ENCODE peak calls at places on chromosomes 12 and 14, in eight cellular contexts. L is HepG2, X is A549, V is SK-N-SH, M is tibial nerve, H is ovary, Q is GM12878, U is sigmoid colon. F is an unnamed sample.

GRCh38 chr12:81570234-81570633 is 188.9 kb downstream of the PPFIA2 start:
- DNase-seq in V (no peak), Q (no peak), H (no peak), U (no peak), X (no peak), M (no peak), L (no peak), F (no peak)

GRCh38 chr12:16482726-16483125 is 123.2 kb downstream of the LMO3 start:
- DNase-seq in V (no peak), M (no peak), Q (no peak), U (no peak), H (no peak), X (no peak), L (no peak), F (no peak)

GRCh38 chr12:50665609-50666008 is 98.3 kb upstream of the ATF1 start:
- DNase-seq in U (no peak), Q (no peak), H (no peak), L (no peak), X (no peak), M (no peak), V (no peak), F (no peak)

GRCh38 chr12:26125451-26126339 is 858 bp upstream of the BHLHE41 start:
- DNase-seq in L (peak), V (peak), X (peak), Q (no peak), U (peak), M (peak), H (peak), F (peak)

GRCh38 chr14:21867541-21867940 is 193.9 kb upstream of the OR4E1 start:
- DNase-seq in Q (no peak), M (no peak), X (no peak), V (no peak), H (no peak), U (no peak), L (no peak), F (no peak)

GRCh38 chr14:68703093-68703492 is 89.8 kb downstream of the ZFP36L1 start:
- DNase-seq in U (peak), V (no peak), L (no peak), M (no peak), H (no peak), Q (no peak), X (peak), F (no peak)

GRCh38 chr12:62713723-62714122 is 221.2 kb downstream of the PPM1H start:
- DNase-seq in U (no peak), M (no peak), V (no peak), L (no peak), Q (no peak), X (no peak), H (no peak), F (no peak)

GRCh38 chr14:105536691-105537579 is 10.6 kb downstream of the TMEM121 start:
- DNase-seq in Q (no peak), U (peak), V (peak), L (no peak), X (no peak), H (no peak), M (no peak), F (no peak)

GRCh38 chr12:1848146-1848545 is 27.8 kb downstream of the LRTM2 start:
- DNase-seq in H (no peak), X (no peak), U (peak), Q (no peak), M (no peak), V (no peak), L (no peak), F (peak)

GRCh38 chr14:75499084-75499875 is 23.0 kb upstream of the BATF start:
- DNase-seq in L (no peak), U (no peak), Q (peak), H (no peak), M (no peak), V (no peak), X (no peak), F (no peak)

GRCh38 chr14:89466460-89466859 is 49.4 kb upstream of the FOXN3 start:
- DNase-seq in H (peak), X (no peak), Q (no peak), L (no peak), M (no peak), V (no peak), U (no peak), F (no peak)

DNA sequence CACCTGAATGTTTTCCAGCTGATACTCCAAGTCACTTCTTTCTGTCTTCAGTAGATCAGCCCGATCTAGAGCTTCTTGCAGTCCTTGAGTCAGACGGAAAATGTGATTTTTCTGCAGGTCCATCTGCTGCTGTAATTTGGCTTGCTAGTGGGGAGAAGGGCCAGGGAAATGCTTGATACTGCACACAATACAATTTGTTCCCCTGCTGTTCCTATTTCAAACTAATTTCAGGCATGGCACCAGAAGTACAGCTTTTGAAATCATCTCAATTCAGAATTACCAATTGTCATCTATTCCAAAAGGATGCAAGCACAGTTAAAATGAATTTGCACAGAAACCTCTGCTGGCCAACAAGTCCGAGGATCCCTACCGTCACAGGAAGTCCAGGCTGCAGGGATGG is 53.4 kb downstream of the PRKAB1 start:
- DNase-seq in U (no peak), H (no peak), X (no peak), Q (no peak), M (no peak), L (no peak), V (no peak), F (no peak)
- TF ChIP-seq CTCF in U (no peak), H (no peak), X (no peak), Q (no peak), M (no peak), L (no peak), V (no peak), F (no peak)

GRCh38 chr12:119025786-119026185 is 44.4 kb downstream of the SRRM4 start:
- DNase-seq in M (no peak), H (no peak), U (no peak), L (no peak), X (no peak), Q (no peak), V (no peak), F (no peak)

GRCh38 chr12:119024226-119024810 is 43.0 kb downstream of the SRRM4 start:
- DNase-seq in X (no peak), H (no peak), L (no peak), U (no peak), M (no peak), V (peak), Q (no peak), F (no peak)

GRCh38 chr12:119016715-119017114 is 35.4 kb downstream of the SRRM4 start:
- DNase-seq in M (no peak), L (no peak), V (no peak), X (no peak), Q (no peak), H (no peak), U (no peak), F (no peak)

GRCh38 chr12:119020377-119021360 is 39.3 kb downstream of the SRRM4 start:
- DNase-seq in Q (no peak), U (no peak), V (peak), X (peak), M (no peak), L (peak), H (no peak), F (no peak)
- TF ChIP-seq EP300 in Q (no peak), U (no peak), V (no peak), X (no peak), M (no peak), L (no peak), H (no peak), F (no peak)

GRCh38 chr14:74403619-74404417 is 22.2 kb downstream of the SYNDIG1L start:
- DNase-seq in Q (no peak), L (no peak), M (no peak), X (no peak), H (no peak), U (no peak), V (no peak), F (peak)

GRCh38 chr14:74402264-74403251 is 23.5 kb downstream of the SYNDIG1L start:
- DNase-seq in M (no peak), X (no peak), V (peak), Q (no peak), U (peak), H (no peak), L (no peak), F (no peak)

GRCh38 chr14:74400919-74401503 is 25.0 kb downstream of the SYNDIG1L start:
- DNase-seq in Q (peak), L (no peak), U (no peak), M (no peak), V (no peak), X (no peak), H (no peak), F (no peak)

GRCh38 chr14:74401504-74402241 is 24.3 kb downstream of the SYNDIG1L start:
- DNase-seq in Q (peak), L (no peak), U (no peak), H (no peak), V (peak), M (peak), X (no peak), F (no peak)

GRCh38 chr14:74400328-74400727 is 25.7 kb downstream of the SYNDIG1L start:
- DNase-seq in H (no peak), M (no peak), L (no peak), X (peak), U (no peak), Q (no peak), V (no peak), F (peak)
- TF ChIP-seq CTCF in H (no peak), M (no peak), L (no peak), X (no peak), U (no peak), Q (peak), V (no peak), F (no peak)

DNA sequence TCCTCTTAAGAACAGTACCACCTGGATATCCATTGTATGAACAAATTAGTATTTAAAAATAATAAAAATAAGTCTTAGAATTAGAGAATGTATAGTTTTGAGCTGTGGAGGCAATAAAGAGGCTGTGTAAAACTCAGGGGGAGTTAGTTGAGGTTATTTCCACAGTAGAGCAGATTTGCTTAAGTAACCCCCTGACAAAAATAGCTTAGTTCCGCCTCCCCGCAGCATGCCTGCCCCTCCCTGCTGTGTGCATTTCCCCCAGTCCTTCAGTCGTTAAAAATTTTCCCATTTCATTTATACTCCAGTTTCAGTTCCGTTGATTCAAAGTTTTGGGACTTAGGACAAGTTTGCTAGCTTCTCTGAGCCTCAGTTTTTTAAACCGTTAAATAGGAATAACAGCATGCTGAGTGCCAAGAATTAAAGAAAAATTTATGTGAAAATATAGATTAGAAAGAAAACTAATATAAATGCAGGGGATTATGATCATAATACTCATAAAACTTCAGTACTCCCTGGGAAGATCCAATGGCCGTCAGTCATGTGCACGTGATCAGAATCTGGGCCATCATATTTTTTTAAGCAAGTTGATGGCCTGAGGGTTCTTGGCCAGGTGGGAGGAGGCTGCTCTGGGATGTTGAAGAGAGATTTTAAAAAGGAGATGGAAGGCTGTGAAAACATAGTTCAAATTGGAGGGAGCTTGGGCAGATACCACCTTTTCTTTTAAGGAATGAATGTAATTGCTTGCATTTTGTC is 14.5 kb upstream of the SLC38A2 start:
- DNase-seq in L (no peak), V (no peak), H (no peak), Q (no peak), U (no peak), M (no peak), X (no peak), F (peak)
- TF ChIP-seq EP300 in L (no peak), V (no peak), H (no peak), Q (peak), U (no peak), M (peak), X (no peak), F (no peak)

GRCh38 chr12:52296572-52297215 is 5.4 kb upstream of the KRT81 start:
- DNase-seq in U (peak), H (no peak), V (no peak), Q (no peak), X (no peak), L (no peak), M (no peak), F (peak)
- TF ChIP-seq CTCF in U (no peak), H (no peak), V (no peak), Q (no peak), X (no peak), L (no peak), M (no peak), F (no peak)

GRCh38 chr14:29016050-29016900 is 249.7 kb downstream of the FOXG1 start:
- DNase-seq in Q (no peak), M (no peak), H (peak), V (peak), U (no peak), L (peak), X (no peak), F (no peak)
- TF ChIP-seq EP300 in Q (no peak), M (no peak), H (no peak), V (no peak), U (no peak), L (no peak), X (no peak), F (no peak)

GRCh38 chr12:120640840-120641833 is 711 bp downstream of the CABP1 start:
- DNase-seq in Q (no peak), V (peak), L (peak), X (no peak), U (no peak), M (no peak), H (peak), F (no peak)
- TF ChIP-seq CTCF in Q (no peak), V (no peak), L (peak), X (no peak), U (no peak), M (no peak), H (no peak), F (no peak)

DNA sequence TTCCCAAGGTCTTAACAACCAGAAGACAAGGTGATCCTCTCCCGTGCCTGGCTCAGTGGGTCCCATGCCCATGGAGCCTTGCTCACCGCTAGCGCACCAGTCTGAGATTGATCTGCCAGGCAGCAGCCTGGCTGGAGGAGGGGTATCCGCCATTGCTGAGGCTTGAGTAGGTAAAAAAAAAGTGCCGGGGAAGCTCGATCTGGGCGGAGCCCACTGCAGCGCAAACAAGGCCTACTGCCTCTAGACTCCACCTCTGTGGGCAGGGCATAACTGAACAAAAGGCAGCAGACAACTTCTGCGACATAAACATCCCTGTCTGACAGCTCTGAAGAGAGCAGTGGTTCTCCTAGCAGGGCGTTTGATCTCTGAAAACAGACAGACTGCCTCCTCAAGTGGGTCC is 104.0 kb downstream of the C14orf39 start:
- DNase-seq in M (no peak), H (no peak), Q (no peak), X (no peak), V (no peak), U (no peak), L (no peak), F (no peak)
- TF ChIP-seq EP300 in M (no peak), H (no peak), Q (no peak), X (no peak), V (no peak), U (no peak), L (no peak), F (no peak)